ENCODE peak calls at places on chromosomes 5 and 9, in nine cellular contexts. F, R, G, N, M, L, O, D and U are unnamed samples.

GRCh38 chr5:171492781-171493180 is 73.3 kb downstream of the FGF18 start:
- DNase-seq in F (no peak), R (no peak), G (no peak), N (no peak), M (no peak), L (no peak), O (no peak), D (peak; percentile 30), U (no peak)

GRCh38 chr9:20618361-20618799 is 3.9 kb downstream of the MLLT3 start:
- DNase-seq in F (no peak), R (no peak), G (no peak), N (no peak), M (no peak), L (no peak), O (no peak), D (peak; percentile 55), U (peak; percentile 62)

GRCh38 chr5:173243808-173244305 is 8.9 kb upstream of the NKX2-5 start:
- DNase-seq in F (no peak), R (no peak), G (no peak), N (no peak), M (no peak), L (no peak), O (no peak), D (no peak), U (no peak)

GRCh38 chr9:107638922-107639321 is 149.4 kb upstream of the KLF4 start:
- DNase-seq in F (peak; percentile 79), R (peak; percentile 84), G (no peak), N (no peak), M (no peak), L (no peak), O (peak; percentile 52), D (peak; percentile 55), U (peak; percentile 69)

GRCh38 chr9:29751220-29751619 is 2177.9 kb upstream of the C9orf72 start:
- DNase-seq in F (no peak), R (no peak), G (no peak), N (no peak), M (no peak), L (no peak), O (no peak), D (no peak), U (no peak)

GRCh38 chr9:37963936-37964739 is 60.2 kb upstream of the SLC25A51 start:
- DNase-seq in F (no peak), R (peak; percentile 89), G (no peak), N (no peak), M (peak; percentile 93), L (no peak), O (peak; percentile 86), D (peak; percentile 90), U (peak; percentile 96)

GRCh38 chr5:158011420-158011819 is 152.5 kb upstream of the CLINT1 start:
- DNase-seq in F (no peak), R (no peak), G (no peak), N (no peak), M (no peak), L (no peak), O (no peak), D (no peak), U (no peak)

GRCh38 chr9:134895849-134896833 is 15.5 kb downstream of the FCN2 start:
- DNase-seq in F (no peak), R (peak; percentile 76), G (no peak), N (no peak), M (no peak), L (no peak), O (peak; percentile 8), D (peak; percentile 91), U (no peak)

GRCh38 chr5:58455966-58456365 is 3.9 kb downstream of the PLK2 start:
- DNase-seq in F (no peak), R (no peak), G (no peak), N (no peak), M (no peak), L (no peak), O (no peak), D (no peak), U (no peak)